ENCODE peak calls at places on chromosomes 3 and 15, in nine cellular contexts. H is lung, W is ovary, K is suprapubic skin, J is IMR-90, I is Peyer's patch, E is HL-60, M is stomach, N is psoas muscle. A is an unnamed sample.

GRCh38 chr15:57251308-57251707 is 125.0 kb upstream of the CGNL1 start:
- DNase-seq in N (no peak), H (no peak), W (no peak), K (no peak), M (no peak), E (no peak), J (peak; percentile 23), I (no peak), A (no peak)

GRCh38 chr3:41247055-41247454 is 47.8 kb downstream of the CTNNB1 start:
- DNase-seq in J (no peak), H (no peak), E (no peak), N (no peak), W (no peak), M (no peak), K (no peak), I (no peak), A (no peak)

GRCh38 chr3:109268181-109268580 is 48.1 kb downstream of the DPPA2 start:
- DNase-seq in E (no peak), J (no peak), K (no peak), I (no peak), H (no peak), N (no peak), W (no peak), M (no peak), A (no peak)

GRCh38 chr3:142931222-142931621 is 32.3 kb downstream of the PAQR9 start:
- DNase-seq in K (no peak), I (no peak), W (no peak), N (no peak), H (no peak), E (no peak), M (no peak), J (no peak), A (no peak)

GRCh38 chr3:147934316-147935188 is 525.4 kb downstream of the ZIC1 start:
- DNase-seq in M (no peak), N (no peak), I (no peak), W (no peak), K (no peak), H (no peak), E (no peak), J (no peak), A (no peak)

GRCh38 chr3:166274342-166274741 is 437.1 kb upstream of the BCHE start:
- DNase-seq in H (no peak), E (no peak), I (no peak), W (no peak), M (no peak), J (peak; percentile 65), N (no peak), K (no peak), A (no peak)

GRCh38 chr3:106212658-106213222 is 343.9 kb upstream of the CBLB start:
- DNase-seq in M (no peak), W (no peak), N (no peak), J (peak; percentile 28), E (no peak), H (no peak), I (no peak), K (no peak), A (no peak)

GRCh38 chr3:11014253-11014652 is 21.7 kb downstream of the SLC6A1 start:
- DNase-seq in W (no peak), J (no peak), E (no peak), M (no peak), I (no peak), K (no peak), H (no peak), N (no peak), A (no peak)

GRCh38 chr15:53197426-53197839 is 407.3 kb upstream of the ONECUT1 start:
- DNase-seq in M (peak; percentile 63), K (no peak), I (peak; percentile 65), N (peak; percentile 73), W (peak; percentile 14), H (peak; percentile 43), E (peak; percentile 17), J (peak; percentile 2), A (no peak)

GRCh38 chr15:75198560-75199346 is 2.9 kb upstream of the C15orf39 start:
- DNase-seq in N (no peak), E (no peak), J (peak; percentile 49), W (no peak), I (peak; percentile 61), M (no peak), H (no peak), K (no peak), A (no peak)

GRCh38 chr3:32640939-32641725 is 43.9 kb upstream of the CNOT10 start:
- DNase-seq in K (no peak), W (no peak), J (peak; percentile 27), M (no peak), I (no peak), H (peak; percentile 35), E (no peak), N (no peak), A (no peak)

GRCh38 chr3:104362319-104362718 is 1004.4 kb upstream of the ALCAM start:
- DNase-seq in J (no peak), E (no peak), H (no peak), N (no peak), I (no peak), W (no peak), M (no peak), K (no peak), A (no peak)

GRCh38 chr15:39195988-39196486 is 384.8 kb upstream of the THBS1 start:
- DNase-seq in J (peak; percentile 85), I (no peak), E (no peak), M (no peak), K (no peak), H (no peak), W (no peak), N (no peak), A (peak; percentile 98)

GRCh38 chr3:191290311-191291025 is 38.7 kb upstream of the CCDC50 start:
- DNase-seq in E (no peak), H (no peak), J (no peak), W (no peak), I (no peak), N (no peak), M (no peak), K (no peak), A (no peak)

GRCh38 chr3:131221731-131222130 is 159.8 kb upstream of the NUDT16 start:
- DNase-seq in N (no peak), M (no peak), H (no peak), W (no peak), J (peak; percentile 71), I (no peak), E (no peak), K (no peak), A (no peak)

GRCh38 chr3:6825527-6825926 is 35.4 kb upstream of the GRM7 start:
- DNase-seq in J (no peak), E (no peak), N (no peak), H (no peak), M (no peak), K (no peak), W (no peak), I (no peak), A (no peak)

GRCh38 chr15:27527490-27528067 is 556.6 kb downstream of the GABRG3 start:
- DNase-seq in M (no peak), I (no peak), J (no peak), E (no peak), H (no peak), W (no peak), K (no peak), N (no peak), A (no peak)

GRCh38 chr3:30518201-30518864 is 88.1 kb upstream of the TGFBR2 start:
- DNase-seq in M (peak; percentile 61), I (no peak), J (peak; percentile 39), K (no peak), N (no peak), E (no peak), W (peak; percentile 66), H (peak; percentile 60), A (no peak)

GRCh38 chr3:156816091-156816793 is 9.9 kb upstream of the LEKR1 start:
- DNase-seq in I (peak; percentile 58), J (peak; percentile 79), E (no peak), H (peak; percentile 32), N (peak; percentile 65), M (peak; percentile 43), W (peak; percentile 47), K (peak; percentile 64), A (no peak)

GRCh38 chr15:45354711-45355110 is 23.6 kb downstream of the GATM start:
- DNase-seq in J (no peak), H (no peak), E (no peak), M (no peak), I (no peak), K (no peak), N (no peak), W (no peak), A (no peak)

GRCh38 chr15:62472616-62473299 is 307.7 kb upstream of the C2CD4B start:
- DNase-seq in E (no peak), I (no peak), J (no peak), N (peak; percentile 89), M (no peak), W (no peak), K (no peak), H (no peak), A (no peak)
- TF ChIP-seq CTCF in E (no peak), I (no peak), J (no peak), N (no peak), M (no peak), W (no peak), K (no peak), H (no peak), A (no peak)

DNA sequence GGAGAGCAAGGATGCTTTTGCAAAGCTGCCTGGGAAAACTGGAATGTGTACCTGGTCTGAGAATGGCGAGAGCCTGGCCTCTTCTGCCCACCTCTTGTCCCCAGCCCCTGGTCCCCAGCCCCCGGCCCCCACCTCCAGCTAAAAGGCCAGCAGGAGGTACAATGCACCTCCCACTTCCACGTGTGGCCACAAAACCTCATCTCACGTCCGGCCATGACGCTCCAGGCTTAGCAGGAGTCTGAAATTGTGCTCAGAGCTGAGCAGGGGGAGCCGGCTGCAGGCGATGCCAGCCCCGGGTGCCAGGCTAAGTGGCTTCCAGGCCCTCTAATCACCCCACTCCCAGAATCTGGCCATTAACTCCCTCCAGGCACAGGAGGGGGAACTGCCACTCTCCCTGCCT is 83.1 kb upstream of the PRR20G start:
- DNase-seq in K (no peak), H (no peak), J (no peak), M (no peak), W (no peak), I (no peak), E (no peak), N (no peak), A (no peak)
- H3K27me3 ChIP-seq in K (peaks cover 15% of the 10 kb centered on the region), H (no peaks in the 10 kb centered on the region), J (peaks cover 9% of the 10 kb centered on the region), M (peaks cover 5% of the 10 kb centered on the region), W (no peaks in the 10 kb centered on the region), I (no peaks in the 10 kb centered on the region), E (peaks cover 7% of the 10 kb centered on the region), N (peaks cover 9% of the 10 kb centered on the region), A (no peaks in the 10 kb centered on the region)

DNA sequence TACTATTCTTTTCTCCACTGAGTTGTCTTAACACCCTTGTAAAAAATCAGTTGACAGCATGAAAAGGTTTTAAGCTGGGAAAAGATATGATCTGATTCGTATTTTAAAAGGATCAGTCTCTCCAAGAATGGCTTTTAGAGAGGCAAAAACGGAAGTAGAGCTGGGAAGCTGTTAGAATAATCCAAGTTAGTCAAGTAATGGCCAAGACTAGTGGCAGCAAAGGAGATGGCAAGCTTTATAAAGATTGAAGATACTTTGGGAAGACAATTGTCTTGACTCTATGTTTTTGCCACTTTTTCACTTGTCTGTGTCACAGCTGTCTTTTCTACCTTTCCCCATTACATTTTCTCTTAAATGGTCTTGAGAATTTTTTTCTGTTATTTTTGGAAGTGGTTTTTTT is 243.5 kb upstream of the MANF start:
- DNase-seq in N (no peak), W (no peak), H (no peak), M (no peak), J (no peak), K (no peak), I (no peak), E (no peak), A (no peak)
- TF ChIP-seq CTCF in N (no peak), W (no peak), H (no peak), M (no peak), J (no peak), K (no peak), I (no peak), E (no peak), A (no peak)

GRCh38 chr15:83285979-83286553 is 1.6 kb upstream of the BNC1 start:
- DNase-seq in M (no peak), I (no peak), H (no peak), J (peak; percentile 88), E (no peak), W (no peak), K (no peak), N (no peak), A (no peak)
- H3K27me3 ChIP-seq in M (peaks cover 53% of the 10 kb centered on the region), I (peaks cover 23% of the 10 kb centered on the region), H (peaks cover 5% of the 10 kb centered on the region), J (peaks cover 33% of the 10 kb centered on the region), E (peaks cover 48% of the 10 kb centered on the region), W (no peaks in the 10 kb centered on the region), K (peaks cover 47% of the 10 kb centered on the region), N (peaks cover 69% of the 10 kb centered on the region), A (no peaks in the 10 kb centered on the region)